ENCODE peak calls at places on chromosomes 5 and 9, in five cellular contexts. J is globus pallidus; P is stimulated activated CD4-positive, alpha-beta T cell treated with anti-CD3 and anti-CD28 coated beads, Interleukin-1b, Interleukin-23, amount 100 ng/mL, for 4 hours; B is effector memory CD4-positive, alpha-beta T cell; Y is Kasumi-1. X is an unnamed sample.

GRCh38 chr5:124935060-124935459 is 188.6 kb upstream of the ZNF608 start:
- DNase-seq in J (no peak), P (no peak), B (no peak), Y (no peak), X (no peak)

GRCh38 chr5:67998709-67999251 is 216.8 kb upstream of the PIK3R1 start:
- DNase-seq in J (no peak), P (no peak), B (no peak), Y (peak; percentile 87), X (peak; percentile 71)

GRCh38 chr5:96114736-96115466 is 153.2 kb upstream of the ELL2 start:
- DNase-seq in J (no peak), P (no peak), B (no peak), Y (no peak), X (peak; percentile 83)

GRCh38 chr9:76512826-76513225 is 53.8 kb downstream of the GCNT1 start:
- DNase-seq in J (no peak), P (no peak), B (no peak), Y (no peak), X (peak; percentile 52)

GRCh38 chr9:114357911-114358328 is 28.3 kb downstream of the ORM2 start:
- DNase-seq in J (no peak), P (no peak), B (no peak), Y (no peak), X (no peak)

GRCh38 chr5:861442-862366 is 10.9 kb upstream of the ZDHHC11 start:
- DNase-seq in J (no peak), P (no peak), B (no peak), Y (no peak), X (peak; percentile 52)

GRCh38 chr9:115063058-115063850 is 54.7 kb downstream of the TNC start:
- DNase-seq in J (no peak), P (no peak), B (no peak), Y (no peak), X (peak; percentile 52)

GRCh38 chr5:166341708-166342329 is 1949.6 kb upstream of the WWC1 start:
- DNase-seq in J (no peak), P (no peak), B (no peak), Y (peak; percentile 17), X (no peak)

GRCh38 chr9:131180454-131180853 is 55.1 kb downstream of the NUP214 start:
- DNase-seq in J (no peak), P (no peak), B (no peak), Y (no peak), X (no peak)

GRCh38 chr9:124480621-124480981 is 26.6 kb downstream of the NR5A1 start:
- DNase-seq in J (no peak), P (no peak), B (no peak), Y (peak; percentile 75), X (peak; percentile 37)

GRCh38 chr9:24879591-24879990 is 333.9 kb upstream of the IZUMO3 start:
- DNase-seq in J (no peak), P (no peak), B (no peak), Y (no peak), X (no peak)

GRCh38 chr9:127370147-127370579 is 26.8 kb upstream of the SLC2A8 start:
- DNase-seq in J (no peak), P (no peak), B (no peak), Y (peak; percentile 80), X (no peak)

GRCh38 chr5:38265546-38266179 is 7.3 kb downstream of the EGFLAM start:
- DNase-seq in J (peak; percentile 36), P (no peak), B (no peak), Y (peak; percentile 60), X (peak; percentile 50)

GRCh38 chr5:139438707-139439012 is 665 bp downstream of the DNAJC18 start:
- DNase-seq in J (no peak), P (no peak), B (no peak), Y (no peak), X (no peak)

GRCh38 chr9:10700266-10700665 is 87.5 kb upstream of the PTPRD start:
- DNase-seq in J (no peak), P (no peak), B (no peak), Y (no peak), X (no peak)

GRCh38 chr9:124078641-124079040 is 67.1 kb downstream of the LHX2 start:
- DNase-seq in J (no peak), P (no peak), B (no peak), Y (no peak), X (peak; percentile 31)

GRCh38 chr5:143226361-143226760 is 177.1 kb downstream of the NR3C1 start:
- DNase-seq in J (no peak), P (no peak), B (no peak), Y (no peak), X (no peak)

GRCh38 chr5:115329475-115329874 is 33.0 kb upstream of the CCDC112 start:
- DNase-seq in J (peak; percentile 62), P (no peak), B (no peak), Y (peak; percentile 73), X (no peak)

GRCh38 chr9:127524373-127524772 is 73.1 kb downstream of the LRSAM1 start:
- DNase-seq in J (no peak), P (no peak), B (no peak), Y (no peak), X (no peak)

GRCh38 chr5:59423021-59423420 is 470.5 kb downstream of the PDE4D start:
- DNase-seq in J (no peak), P (no peak), B (no peak), Y (no peak), X (peak; percentile 4)

GRCh38 chr9:118533850-118534249 is 829.6 kb downstream of the TLR4 start:
- DNase-seq in J (no peak), P (no peak), B (no peak), Y (no peak), X (no peak)

GRCh38 chr5:134041570-134042411 is 37.0 kb upstream of the VDAC1 start:
- DNase-seq in J (no peak), P (no peak), B (no peak), Y (no peak), X (no peak)

GRCh38 chr5:41871866-41872265 is 1.6 kb upstream of the OXCT1 start:
- DNase-seq in J (peak; percentile 40), P (no peak), B (no peak), Y (no peak), X (peak; percentile 53)

GRCh38 chr9:14935099-14935710 is 25.0 kb upstream of the FREM1 start:
- DNase-seq in J (no peak), P (no peak), B (no peak), Y (no peak), X (no peak)

GRCh38 chr5:154519375-154519774 is 41.3 kb upstream of the HAND1 start:
- DNase-seq in J (no peak), P (no peak), B (no peak), Y (no peak), X (peak; percentile 33)

GRCh38 chr9:20601292-20601691 is 21.0 kb downstream of the MLLT3 start:
- DNase-seq in J (no peak), P (no peak), B (no peak), Y (no peak), X (no peak)

GRCh38 chr9:21682981-21683380 is 119.5 kb upstream of the MTAP start:
- DNase-seq in J (no peak), P (no peak), B (no peak), Y (no peak), X (peak; percentile 90)

GRCh38 chr5:140391732-140392131 is 9.9 kb upstream of the ANKHD1 start:
- DNase-seq in J (no peak), P (no peak), B (no peak), Y (no peak), X (peak; percentile 29)

GRCh38 chr9:107175039-107175438 is 108.0 kb upstream of the RAD23B start:
- DNase-seq in J (no peak), P (no peak), B (no peak), Y (no peak), X (peak; percentile 40)

GRCh38 chr9:126630458-126631237 is 16.9 kb downstream of the LMX1B start:
- DNase-seq in J (no peak), P (no peak), B (no peak), Y (no peak), X (peak; percentile 40)

GRCh38 chr5:132825165-132825823 is 5.2 kb downstream of the SHROOM1 start:
- DNase-seq in J (no peak), P (no peak), B (no peak), Y (no peak), X (no peak)

GRCh38 chr5:29672678-29673077 is 1520.8 kb upstream of the CDH6 start:
- DNase-seq in J (no peak), P (no peak), B (no peak), Y (no peak), X (no peak)

GRCh38 chr5:95619096-95619495 is 791 bp upstream of the GPR150 start:
- DNase-seq in J (no peak), P (no peak), B (no peak), Y (no peak), X (no peak)

GRCh38 chr9:129473523-129474244 is 147.2 kb downstream of the C9orf50 start:
- DNase-seq in J (no peak), P (no peak), B (no peak), Y (no peak), X (peak; percentile 45)

GRCh38 chr9:69877852-69878507 is 57.4 kb downstream of the CFAP95 start:
- DNase-seq in J (peak; percentile 30), P (no peak), B (no peak), Y (peak; percentile 54), X (peak; percentile 53)